ENCODE peak calls at places on chromosomes 1 and 21, in ten cellular contexts. S is activated gamma-delta T cell treated with anti-CD3 and anti-CD28 coated beads, Interleukin-2, amount 50 U/mL, for 16 hours; I is nephron progenitor cell; M is activated CD4-positive, alpha-beta T cell treated with anti-CD3 and anti-CD28 coated beads, Interleukin-2, amount 50 U/mL, for 24 hours; B is activated naive CD4-positive, alpha-beta T cell treated with anti-CD3 and anti-CD28 coated beads, Interleukin-2, amount 50 U/mL, for 72 hours; O is esophagus squamous epithelium; E is AG08396; G is endodermal cell; U is lung; X is KBM-7. T is an unnamed sample.

GRCh38 chr1:40921522-40921921 is 58.0 kb upstream of the CTPS1 start:
- DNase-seq in G (no peak), S (no peak), O (no peak), B (no peak), E (no peak), U (no peak), M (no peak), I (no peak), X (no peak), T (no peak)

GRCh38 chr1:167095368-167095767 is 1.5 kb downstream of the STYXL2 start:
- DNase-seq in O (no peak), S (no peak), X (peak; percentile 34), M (no peak), U (no peak), G (no peak), E (no peak), B (no peak), I (no peak), T (no peak)

GRCh38 chr1:29171089-29171488 is 10.6 kb downstream of the SRSF4 start:
- DNase-seq in G (peak; percentile 40), M (no peak), S (no peak), X (peak; percentile 24), O (no peak), I (no peak), B (no peak), E (no peak), U (no peak), T (no peak)

GRCh38 chr1:212132040-212132439 is 96.5 kb downstream of the DTL start:
- DNase-seq in M (no peak), I (no peak), G (no peak), S (no peak), U (no peak), O (no peak), X (no peak), B (no peak), E (peak; percentile 24), T (no peak)

GRCh38 chr1:57683037-57683928 is 259.4 kb upstream of the DAB1 start:
- DNase-seq in M (no peak), B (no peak), X (no peak), O (no peak), G (peak; percentile 81), S (no peak), E (no peak), I (no peak), U (no peak), T (peak; percentile 56)

GRCh38 chr1:14996133-14997050 is 157.2 kb upstream of the TMEM51 start:
- DNase-seq in E (peak; percentile 84), I (peak; percentile 39), S (no peak), M (no peak), U (no peak), B (no peak), X (no peak), O (no peak), G (peak; percentile 72), T (no peak)

GRCh38 chr1:4108741-4109625 is 208.9 kb upstream of the C1orf174 start:
- DNase-seq in X (no peak), O (no peak), S (no peak), E (no peak), U (no peak), B (no peak), M (no peak), G (no peak), I (peak; percentile 24), T (no peak)

GRCh38 chr1:85692730-85693314 is 15.4 kb downstream of the ZNHIT6 start:
- DNase-seq in U (no peak), I (no peak), B (no peak), M (no peak), O (no peak), E (no peak), S (no peak), X (no peak), G (no peak), T (no peak)

GRCh38 chr1:9990944-9991343 is 6.1 kb upstream of the RBP7 start:
- DNase-seq in M (no peak), B (no peak), O (no peak), E (no peak), S (no peak), G (no peak), U (no peak), X (no peak), I (no peak), T (no peak)

GRCh38 chr1:51973587-51974474 is 16.7 kb downstream of the RAB3B start:
- DNase-seq in U (no peak), S (no peak), I (no peak), X (no peak), E (no peak), M (no peak), B (no peak), O (no peak), G (no peak), T (no peak)

GRCh38 chr1:15231714-15232201 is 15.3 kb upstream of the FHAD1 start:
- DNase-seq in X (no peak), G (no peak), O (no peak), S (no peak), U (no peak), I (no peak), E (no peak), B (no peak), M (peak; percentile 28), T (no peak)

GRCh38 chr1:39981957-39982356 is 27.0 kb downstream of the MFSD2A start:
- DNase-seq in O (no peak), I (no peak), U (no peak), X (no peak), B (no peak), M (no peak), E (peak; percentile 86), G (peak; percentile 58), S (no peak), T (peak; percentile 39)

GRCh38 chr1:85342177-85342576 is 65.7 kb upstream of the BCL10 start:
- DNase-seq in G (no peak), B (no peak), X (no peak), U (no peak), O (no peak), S (no peak), M (no peak), E (no peak), I (no peak), T (no peak)

GRCh38 chr1:54835970-54836369 is 34.8 kb upstream of the TTC22 start:
- DNase-seq in X (no peak), B (no peak), O (no peak), U (no peak), M (no peak), I (no peak), S (no peak), G (peak; percentile 26), E (no peak), T (no peak)

GRCh38 chr21:46619846-46620245 is 15.0 kb upstream of the S100B start:
- DNase-seq in S (no peak), O (no peak), M (no peak), I (no peak), U (no peak), B (no peak), E (no peak), X (no peak), G (no peak), T (no peak)

GRCh38 chr1:236033336-236033735 is 31.6 kb downstream of the NID1 start:
- DNase-seq in M (no peak), S (no peak), G (no peak), I (no peak), B (no peak), E (no peak), U (no peak), X (no peak), O (no peak), T (no peak)

GRCh38 chr1:7985851-7986612 is 24.5 kb downstream of the PARK7 start:
- DNase-seq in G (peak; percentile 65), M (no peak), O (no peak), I (no peak), U (no peak), B (no peak), E (no peak), X (no peak), S (no peak), T (no peak)

GRCh38 chr1:23848673-23849616 is 19.1 kb downstream of the FUCA1 start:
- DNase-seq in U (no peak), O (no peak), B (no peak), M (no peak), S (no peak), G (no peak), E (no peak), X (no peak), I (no peak), T (no peak)